ENCODE peak calls at places on chromosome 16, in nine cellular contexts. One of them, this sample, is unnamed.
A peak's percentile ranks its signal among the peaks of the same experiment; 100 is the strongest.

GRCh38 chr16:14002416-14002815 is 68.7 kb upstream of the MRTFB start:
- DNase-seq in lung: no peak
- DNase-seq in CD8-positive, alpha-beta T cell: no peak
- DNase-seq in mucosa of descending colon: no peak
- DNase-seq in ascending aorta: no peak
- DNase-seq in activated naive CD8-positive, alpha-beta T cell treated with anti-CD3 and anti-CD28 coated beads, Interleukin-2, amount 50 U/mL, for 24 hours: no peak
- DNase-seq in SHP77: no peak
- DNase-seq in HFFc6: no peak
- DNase-seq in T-helper 1 cell: no peak
- DNase-seq in this sample: no peak

GRCh38 chr16:22329199-22329695 is 32.0 kb downstream of the POLR3E start:
- DNase-seq in lung: no peak
- DNase-seq in CD8-positive, alpha-beta T cell: no peak
- DNase-seq in mucosa of descending colon: no peak
- DNase-seq in ascending aorta: no peak
- DNase-seq in activated naive CD8-positive, alpha-beta T cell treated with anti-CD3 and anti-CD28 coated beads, Interleukin-2, amount 50 U/mL, for 24 hours: no peak
- DNase-seq in SHP77: no peak
- DNase-seq in HFFc6: no peak
- DNase-seq in T-helper 1 cell: no peak
- DNase-seq in this sample: no peak

GRCh38 chr16:892536-893255 is 78.1 kb downstream of the LMF1 start:
- DNase-seq in lung: no peak
- DNase-seq in CD8-positive, alpha-beta T cell: no peak
- DNase-seq in mucosa of descending colon: no peak
- DNase-seq in ascending aorta: no peak
- DNase-seq in activated naive CD8-positive, alpha-beta T cell treated with anti-CD3 and anti-CD28 coated beads, Interleukin-2, amount 50 U/mL, for 24 hours: no peak
- DNase-seq in SHP77: no peak
- DNase-seq in HFFc6: no peak
- DNase-seq in T-helper 1 cell: no peak
- DNase-seq in this sample: no peak

GRCh38 chr16:30963925-30964511 is 6.5 kb downstream of the SETD1A start:
- DNase-seq in lung: no peak
- DNase-seq in CD8-positive, alpha-beta T cell: no peak
- DNase-seq in mucosa of descending colon: no peak
- DNase-seq in ascending aorta: no peak
- DNase-seq in activated naive CD8-positive, alpha-beta T cell treated with anti-CD3 and anti-CD28 coated beads, Interleukin-2, amount 50 U/mL, for 24 hours: no peak
- DNase-seq in SHP77: no peak
- DNase-seq in HFFc6: no peak
- DNase-seq in T-helper 1 cell: no peak
- DNase-seq in this sample: no peak

GRCh38 chr16:87463722-87464690 is 28.8 kb downstream of the ZCCHC14 start:
- DNase-seq in lung: peak; percentile 45
- DNase-seq in CD8-positive, alpha-beta T cell: peak; percentile 16
- DNase-seq in mucosa of descending colon: no peak
- DNase-seq in ascending aorta: peak; percentile 81
- DNase-seq in activated naive CD8-positive, alpha-beta T cell treated with anti-CD3 and anti-CD28 coated beads, Interleukin-2, amount 50 U/mL, for 24 hours: peak; percentile 54
- DNase-seq in SHP77: no peak
- DNase-seq in HFFc6: peak; percentile 52
- DNase-seq in T-helper 1 cell: no peak
- DNase-seq in this sample: peak; percentile 78

GRCh38 chr16:732936-733335 is 6.0 kb downstream of the HAGHL start:
- DNase-seq in lung: no peak
- DNase-seq in CD8-positive, alpha-beta T cell: no peak
- DNase-seq in mucosa of descending colon: no peak
- DNase-seq in ascending aorta: no peak
- DNase-seq in activated naive CD8-positive, alpha-beta T cell treated with anti-CD3 and anti-CD28 coated beads, Interleukin-2, amount 50 U/mL, for 24 hours: no peak
- DNase-seq in SHP77: no peak
- DNase-seq in HFFc6: no peak
- DNase-seq in T-helper 1 cell: no peak
- DNase-seq in this sample: no peak

GRCh38 chr16:56711862-56712261 is 18.1 kb upstream of the NUP93 start:
- DNase-seq in lung: no peak
- DNase-seq in CD8-positive, alpha-beta T cell: no peak
- DNase-seq in mucosa of descending colon: no peak
- DNase-seq in ascending aorta: no peak
- DNase-seq in activated naive CD8-positive, alpha-beta T cell treated with anti-CD3 and anti-CD28 coated beads, Interleukin-2, amount 50 U/mL, for 24 hours: no peak
- DNase-seq in SHP77: no peak
- DNase-seq in HFFc6: peak; percentile 24
- DNase-seq in T-helper 1 cell: no peak
- DNase-seq in this sample: no peak

GRCh38 chr16:1338119-1338730 is 4.8 kb downstream of the BAIAP3 start:
- DNase-seq in lung: no peak
- DNase-seq in CD8-positive, alpha-beta T cell: no peak
- DNase-seq in mucosa of descending colon: no peak
- DNase-seq in ascending aorta: no peak
- DNase-seq in activated naive CD8-positive, alpha-beta T cell treated with anti-CD3 and anti-CD28 coated beads, Interleukin-2, amount 50 U/mL, for 24 hours: peak; percentile 48
- DNase-seq in SHP77: peak; percentile 49
- DNase-seq in HFFc6: no peak
- DNase-seq in T-helper 1 cell: no peak
- DNase-seq in this sample: no peak